ENCODE peak calls at places on chromosomes 4 and X, in six cellular contexts. B is posterior vena cava, L is AG09319, T is HFFc6, F is LHCN-M2, K is suprapubic skin. C is an unnamed sample.

GRCh38 chr4:108117473-108118182 is 51.1 kb downstream of the LEF1 start:
- DNase-seq in B (no peak), L (no peak), T (no peak), F (no peak), K (no peak), C (no peak)

GRCh38 chr4:54254116-54254914 is 25.2 kb downstream of the PDGFRA start:
- DNase-seq in B (no peak), L (no peak), T (peak), F (no peak), K (no peak), C (no peak)

GRCh38 chr4:7901274-7901845 is 38.3 kb downstream of the AFAP1 start:
- DNase-seq in B (no peak), L (no peak), T (no peak), F (no peak), K (no peak), C (peak)

GRCh38 chrX:154396948-154397887 is 959 bp upstream of the RPL10 start:
- DNase-seq in B (peak), L (no peak), T (no peak), F (peak), K (peak), C (peak)

GRCh38 chr4:2287594-2287915 is 25.6 kb upstream of the MXD4 start:
- DNase-seq in B (peak), L (no peak), T (no peak), F (no peak), K (no peak), C (no peak)

GRCh38 chrX:139052461-139052860 is 340.9 kb upstream of the FGF13 start:
- DNase-seq in B (no peak), L (no peak), T (no peak), F (no peak), K (no peak), C (no peak)

GRCh38 chrX:19840899-19841648 is 46.3 kb downstream of the SH3KBP1 start:
- DNase-seq in B (no peak), L (no peak), T (no peak), F (no peak), K (no peak), C (peak)

GRCh38 chr4:18684932-18685331 is 663.4 kb upstream of the LCORL start:
- DNase-seq in B (no peak), L (no peak), T (no peak), F (no peak), K (no peak), C (no peak)

GRCh38 chr4:73673286-73673685 is 53.0 kb upstream of the RASSF6 start:
- DNase-seq in B (no peak), L (no peak), T (no peak), F (no peak), K (no peak), C (no peak)

GRCh38 chr4:4590496-4590895 is 48.6 kb upstream of the STX18 start:
- DNase-seq in B (no peak), L (no peak), T (peak), F (no peak), K (no peak), C (no peak)

GRCh38 chr4:47106561-47106960 is 75.2 kb downstream of the GABRB1 start:
- DNase-seq in B (no peak), L (no peak), T (no peak), F (peak), K (no peak), C (no peak)

GRCh38 chr4:153643406-153644016 is 40.6 kb upstream of the TLR2 start:
- DNase-seq in B (no peak), L (no peak), T (peak), F (peak), K (no peak), C (peak)

GRCh38 chr4:15676039-15676438 is 5.6 kb upstream of the FAM200B start:
- DNase-seq in B (no peak), L (no peak), T (no peak), F (no peak), K (no peak), C (no peak)

GRCh38 chr4:28146191-28146590 is 1285.5 kb downstream of the STIM2 start:
- DNase-seq in B (no peak), L (no peak), T (no peak), F (no peak), K (no peak), C (no peak)

GRCh38 chr4:41734366-41734765 is 14.2 kb downstream of the PHOX2B start:
- DNase-seq in B (no peak), L (no peak), T (no peak), F (no peak), K (no peak), C (no peak)

GRCh38 chr4:6673660-6674499 is 19.8 kb upstream of the S100P start:
- DNase-seq in B (peak), L (peak), T (peak), F (peak), K (peak), C (peak)

GRCh38 chr4:56999751-57000150 is 21.1 kb downstream of the POLR2B start:
- DNase-seq in B (no peak), L (no peak), T (no peak), F (no peak), K (no peak), C (no peak)

GRCh38 chr4:151860561-151861093 is 99.8 kb upstream of the GATB start:
- DNase-seq in B (no peak), L (no peak), T (no peak), F (no peak), K (no peak), C (no peak)

GRCh38 chr4:68369474-68369805 is 19.6 kb upstream of the YTHDC1 start:
- DNase-seq in B (no peak), L (no peak), T (no peak), F (peak), K (no peak), C (no peak)

GRCh38 chrX:33188881-33189280 is 22.5 kb downstream of the DMD start:
- DNase-seq in B (no peak), L (no peak), T (no peak), F (no peak), K (no peak), C (no peak)

GRCh38 chr4:55635760-55636621 is at the start of gene NMU:
- DNase-seq in B (peak), L (no peak), T (no peak), F (no peak), K (no peak), C (peak)

GRCh38 chrX:49291615-49292337 is 11.7 kb upstream of the GAGE10 start:
- DNase-seq in B (peak), L (no peak), T (peak), F (peak), K (no peak), C (no peak)

GRCh38 chr4:22019676-22020075 is 71.1 kb upstream of the KCNIP4 start:
- DNase-seq in B (no peak), L (peak), T (no peak), F (peak), K (no peak), C (no peak)

GRCh38 chr4:185880571-185880970 is 68.6 kb upstream of the SORBS2 start:
- DNase-seq in B (no peak), L (no peak), T (no peak), F (no peak), K (no peak), C (no peak)

GRCh38 chr4:4602468-4602867 is 60.6 kb upstream of the STX18 start:
- DNase-seq in B (no peak), L (no peak), T (no peak), F (no peak), K (no peak), C (no peak)

GRCh38 chr4:64727960-64728359 is 318.7 kb upstream of the TECRL start:
- DNase-seq in B (no peak), L (no peak), T (no peak), F (no peak), K (no peak), C (no peak)

GRCh38 chrX:72255445-72255844 is 16.6 kb upstream of the ERCC6L start:
- DNase-seq in B (no peak), L (no peak), T (no peak), F (no peak), K (no peak), C (no peak)

GRCh38 chrX:21658152-21658737 is at the start of gene KLHL34:
- DNase-seq in B (no peak), L (no peak), T (no peak), F (no peak), K (no peak), C (no peak)

GRCh38 chr4:146646601-146647000 is 7.9 kb downstream of the POU4F2 start:
- DNase-seq in B (no peak), L (no peak), T (no peak), F (no peak), K (no peak), C (no peak)

GRCh38 chrX:31287861-31288260 is 216.0 kb upstream of the FTHL17 start:
- DNase-seq in B (no peak), L (no peak), T (no peak), F (no peak), K (no peak), C (no peak)

GRCh38 chr4:55318541-55319129 is 27.4 kb upstream of the SRD5A3 start:
- DNase-seq in B (no peak), L (no peak), T (no peak), F (no peak), K (no peak), C (no peak)

GRCh38 chr4:86359944-86360478 is at the start of gene MAPK10:
- DNase-seq in B (peak), L (peak), T (peak), F (peak), K (no peak), C (no peak)

GRCh38 chrX:44507292-44507691 is 35.4 kb downstream of the FUNDC1 start:
- DNase-seq in B (no peak), L (no peak), T (no peak), F (no peak), K (no peak), C (no peak)

GRCh38 chrX:119640621-119641020 is 34.4 kb upstream of the NKRF start:
- DNase-seq in B (no peak), L (no peak), T (no peak), F (peak), K (no peak), C (no peak)

GRCh38 chr4:15004701-15005301 is 2.5 kb downstream of the CPEB2 start:
- DNase-seq in B (peak), L (peak), T (peak), F (peak), K (peak), C (no peak)

GRCh38 chrX:110180176-110180927 is 137.5 kb downstream of the AMMECR1 start:
- DNase-seq in B (no peak), L (no peak), T (peak), F (peak), K (no peak), C (no peak)

GRCh38 chr4:25065451-25065850 is 34.7 kb upstream of the LGI2 start:
- DNase-seq in B (peak), L (no peak), T (no peak), F (no peak), K (no peak), C (peak)

GRCh38 chrX:110042521-110042920 is 39.6 kb downstream of the TMEM164 start:
- DNase-seq in B (no peak), L (no peak), T (peak), F (peak), K (no peak), C (no peak)

C was measured in NCI-H526 treated with DMSO at 0.1 percent for 48 hours.